ENCODE peak calls at places on chromosomes 4 and X, in seven cellular contexts. I is heart left ventricle, U is transverse colon, P is left ventricle myocardium inferior, T is A549, G is heart right ventricle, X is tibial nerve. Z is an unnamed sample. For H3K9me3, the result is how much of the 10 kb centered on the place peaks cover.

GRCh38 chr4:59247032-59247431 is 1953.1 kb upstream of the ADGRL3 start:
- DNase-seq in I (no peak), U (no peak), P (no peak), T (no peak), G (no peak), X (no peak), Z (no peak)

GRCh38 chr4:10647811-10648210 is 36.8 kb downstream of the CLNK start:
- DNase-seq in I (no peak), U (no peak), P (no peak), T (no peak), G (no peak), X (no peak), Z (no peak)

GRCh38 chr4:3364199-3364598 is 71.4 kb downstream of the RGS12 start:
- DNase-seq in I (peak), U (no peak), P (no peak), T (no peak), G (no peak), X (no peak), Z (peak)

GRCh38 chr4:10746371-10747143 is 62.0 kb upstream of the CLNK start:
- DNase-seq in I (peak), U (no peak), P (no peak), T (no peak), G (no peak), X (no peak), Z (no peak)

GRCh38 chr4:164977243-164978164 is at the start of gene TRIM61:
- DNase-seq in I (peak), U (peak), P (peak), T (no peak), G (peak), X (no peak), Z (peak)

GRCh38 chr4:4542824-4543485 is 1.1 kb upstream of the STX18 start:
- DNase-seq in I (no peak), U (no peak), P (no peak), T (no peak), G (no peak), X (no peak), Z (no peak)

GRCh38 chrX:72545990-72546389 is 26.7 kb downstream of the HDAC8 start:
- DNase-seq in I (no peak), U (peak), P (no peak), T (no peak), G (no peak), X (no peak), Z (no peak)

GRCh38 chr4:76559236-76560071 is 124.4 kb downstream of the SHROOM3 start:
- DNase-seq in I (no peak), U (no peak), P (no peak), T (no peak), G (no peak), X (no peak), Z (no peak)

GRCh38 chrX:111086521-111087127 is 9.4 kb upstream of the PAK3 start:
- DNase-seq in I (no peak), U (no peak), P (no peak), T (no peak), G (no peak), X (no peak), Z (no peak)

GRCh38 chrX:9942086-9942485 is 25.1 kb upstream of the CLDN34 start:
- DNase-seq in I (no peak), U (peak), P (no peak), T (no peak), G (no peak), X (no peak), Z (no peak)

GRCh38 chr4:88623097-88623496 is 30.8 kb downstream of the HERC3 start:
- DNase-seq in I (no peak), U (no peak), P (no peak), T (peak), G (no peak), X (no peak), Z (no peak)

GRCh38 chr4:89657931-89658700 is 178.8 kb downstream of the SNCA start:
- DNase-seq in I (no peak), U (no peak), P (no peak), T (no peak), G (no peak), X (no peak), Z (no peak)

GRCh38 chrX:8981742-8982141 is 52.2 kb downstream of the FAM9B start:
- DNase-seq in I (no peak), U (no peak), P (no peak), T (no peak), G (no peak), X (no peak), Z (no peak)

GRCh38 chr4:15809058-15809457 is 30.9 kb downstream of the CD38 start:
- DNase-seq in I (no peak), U (no peak), P (no peak), T (no peak), G (no peak), X (no peak), Z (no peak)

GRCh38 chr4:167218022-167218608 is 16.2 kb downstream of the SPOCK3 start:
- DNase-seq in I (no peak), U (no peak), P (no peak), T (no peak), G (no peak), X (no peak), Z (peak)

GRCh38 chr4:3827616-3828492 is 61.7 kb downstream of the ADRA2C start:
- DNase-seq in I (peak), U (peak), P (peak), T (peak), G (peak), X (peak), Z (peak)

GRCh38 chrX:118742176-118742575 is 14.8 kb downstream of the IL13RA1 start:
- DNase-seq in I (no peak), U (no peak), P (no peak), T (no peak), G (no peak), X (no peak), Z (no peak)

GRCh38 chrX:7515681-7516413 is 327.1 kb upstream of the VCX start:
- DNase-seq in I (no peak), U (no peak), P (no peak), T (no peak), G (no peak), X (no peak), Z (no peak)

GRCh38 chr4:168560184-168560834 is 63.5 kb downstream of the PALLD start:
- DNase-seq in I (no peak), U (no peak), P (no peak), T (no peak), G (no peak), X (no peak), Z (no peak)

GRCh38 chr4:168557658-168558057 is 60.8 kb downstream of the PALLD start:
- DNase-seq in I (no peak), U (no peak), P (no peak), T (no peak), G (no peak), X (no peak), Z (no peak)

GRCh38 chr4:168555437-168555836 is 58.6 kb downstream of the PALLD start:
- DNase-seq in I (no peak), U (no peak), P (no peak), T (no peak), G (no peak), X (no peak), Z (no peak)

GRCh38 chr4:168560835-168561210 is 64.0 kb downstream of the PALLD start:
- DNase-seq in I (no peak), U (no peak), P (no peak), T (no peak), G (no peak), X (no peak), Z (no peak)

DNA sequence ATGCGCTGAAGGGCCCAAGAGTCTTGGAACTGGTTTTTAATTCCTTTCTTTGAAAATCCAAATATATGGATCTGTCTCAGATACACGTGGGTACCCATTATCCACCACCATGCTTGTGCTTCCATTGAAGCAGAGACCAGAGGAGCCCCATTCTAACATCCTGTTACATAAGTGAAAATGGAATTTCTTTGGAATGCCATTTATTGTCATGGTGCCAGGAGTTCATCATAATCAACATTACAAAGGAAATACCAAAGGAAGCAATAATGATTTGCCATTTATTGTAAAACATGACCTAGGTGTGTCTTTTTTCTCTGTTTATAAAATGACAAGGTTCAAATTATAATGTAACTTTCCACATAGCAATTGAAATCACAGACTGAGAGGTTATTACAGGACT is 61.7 kb downstream of the PALLD start:
- DNase-seq in I (no peak), U (no peak), P (no peak), T (no peak), G (no peak), X (no peak), Z (no peak)
- H3K27ac ChIP-seq in I (no peak), U (no peak), P (peak), T (peak), G (no peak), X (no peak), Z (no peak)

GRCh38 chr4:20075479-20075878 is 176.2 kb upstream of the SLIT2 start:
- DNase-seq in I (no peak), U (no peak), P (no peak), T (no peak), G (no peak), X (no peak), Z (no peak)
- TF ChIP-seq CTCF in I (no peak), U (peak), P (no peak), T (no peak), G (no peak), X (no peak), Z (no peak)

GRCh38 chr4:28675582-28675981 is 1814.9 kb downstream of the STIM2 start:
- DNase-seq in I (no peak), U (no peak), P (no peak), T (no peak), G (no peak), X (no peak), Z (no peak)
- H3K9me3 ChIP-seq in I (under half), U (under half), P (under half), T (under half), G (under half), X (under half), Z (under half)

GRCh38 chrX:14030248-14030592 is 528 bp upstream of the GEMIN8 start:
- DNase-seq in I (no peak), U (no peak), P (no peak), T (no peak), G (no peak), X (no peak), Z (no peak)
- H3K27ac ChIP-seq in I (peak), U (peak), P (peak), T (peak), G (peak), X (peak), Z (peak)

GRCh38 chr4:24516926-24517325 is 67.4 kb downstream of the DHX15 start:
- DNase-seq in I (no peak), U (no peak), P (no peak), T (no peak), G (no peak), X (no peak), Z (no peak)

GRCh38 chr4:24517676-24518075 is 66.7 kb downstream of the DHX15 start:
- DNase-seq in I (no peak), U (no peak), P (no peak), T (no peak), G (no peak), X (no peak), Z (no peak)

GRCh38 chr4:24515698-24516097 is 68.7 kb downstream of the DHX15 start:
- DNase-seq in I (no peak), U (no peak), P (no peak), T (no peak), G (no peak), X (no peak), Z (no peak)

GRCh38 chr4:24513718-24514117 is 70.6 kb downstream of the DHX15 start:
- DNase-seq in I (no peak), U (no peak), P (no peak), T (no peak), G (no peak), X (no peak), Z (no peak)

GRCh38 chr4:24514808-24515207 is 69.5 kb downstream of the DHX15 start:
- DNase-seq in I (no peak), U (no peak), P (no peak), T (peak), G (no peak), X (no peak), Z (no peak)
- TF ChIP-seq CTCF in I (peak), U (no peak), P (peak), T (no peak), G (peak), X (no peak), Z (no peak)

DNA sequence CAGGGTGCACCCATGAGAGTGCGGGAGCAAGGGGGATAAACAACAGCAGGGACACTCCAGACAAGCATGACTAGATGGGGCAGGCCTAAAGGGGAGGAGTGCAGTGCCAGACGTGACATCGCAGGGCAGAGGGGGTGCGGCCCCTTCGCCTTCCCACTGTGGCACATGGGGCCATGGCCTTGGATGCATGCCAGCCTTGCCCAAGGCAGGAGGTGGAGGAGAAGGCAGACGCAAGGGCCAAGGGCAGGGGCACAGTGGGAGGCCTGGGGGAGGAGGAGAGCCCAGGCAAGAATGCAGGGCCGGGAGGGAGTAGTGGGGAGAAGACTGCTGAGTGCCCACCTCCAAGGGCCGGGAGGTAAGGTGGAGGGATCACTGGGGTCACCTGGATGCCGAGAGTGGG is 21.6 kb downstream of the PNMA6E start:
- DNase-seq in I (no peak), U (no peak), P (no peak), T (no peak), G (no peak), X (no peak), Z (no peak)
- H3K9me3 ChIP-seq in I (under half), U (under half), P (under half), T (under half), G (under half), X (under half), Z (under half)

DNA sequence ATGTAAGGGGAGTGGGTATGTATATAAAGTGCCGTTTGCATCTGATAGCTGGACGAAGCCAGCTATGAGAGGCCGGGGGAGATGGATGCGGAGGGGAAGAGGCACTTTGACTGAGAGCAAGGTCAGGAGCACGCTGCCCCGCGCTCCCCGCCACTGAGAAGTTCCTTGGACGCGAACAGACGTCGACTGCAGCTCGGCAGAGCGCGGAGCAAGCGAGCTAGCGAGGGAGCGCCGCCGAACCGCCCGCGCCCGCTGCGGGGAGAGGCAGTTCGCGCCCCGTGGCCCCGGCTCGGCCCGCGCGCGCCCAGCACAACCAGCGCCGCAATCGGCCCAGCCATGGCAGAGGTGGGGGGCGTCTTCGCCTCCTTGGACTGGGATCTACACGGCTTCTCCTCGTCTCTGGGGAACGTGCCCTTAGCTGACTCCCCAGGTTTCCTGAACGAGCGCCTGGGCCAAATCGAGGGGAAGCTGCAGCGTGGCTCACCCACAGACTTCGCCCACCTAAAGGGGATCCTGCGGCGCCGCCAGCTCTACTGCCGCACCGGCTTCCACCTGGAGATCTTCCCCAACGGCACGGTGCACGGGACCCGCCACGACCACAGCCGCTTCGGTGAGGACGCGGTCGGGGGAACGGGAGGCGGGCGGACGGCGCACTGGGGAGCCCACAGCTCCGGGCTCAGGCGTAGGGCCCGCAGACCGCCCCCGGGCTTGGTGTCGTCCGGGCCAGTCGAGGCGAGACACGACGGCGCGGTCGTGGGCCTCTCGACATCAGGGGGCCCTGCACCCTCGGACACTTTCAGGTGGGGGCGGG is at the start of gene FGF16:
- DNase-seq in I (no peak), U (no peak), P (no peak), T (no peak), G (peak), X (no peak), Z (no peak)
- H3K27ac ChIP-seq in I (no peak), U (no peak), P (no peak), T (no peak), G (no peak), X (no peak), Z (no peak)

GRCh38 chr4:46385235-46385634 is 4.7 kb downstream of the GABRA2 start:
- DNase-seq in I (no peak), U (no peak), P (no peak), T (no peak), G (no peak), X (no peak), Z (no peak)

GRCh38 chr4:46387956-46388355 is 2.0 kb downstream of the GABRA2 start:
- DNase-seq in I (no peak), U (no peak), P (no peak), T (no peak), G (no peak), X (no peak), Z (no peak)

GRCh38 chr4:46389301-46389761 is 597 bp downstream of the GABRA2 start:
- DNase-seq in I (no peak), U (peak), P (no peak), T (no peak), G (no peak), X (no peak), Z (no peak)

GRCh38 chr4:46388860-46389259 is 1.1 kb downstream of the GABRA2 start:
- DNase-seq in I (no peak), U (no peak), P (no peak), T (no peak), G (no peak), X (no peak), Z (no peak)

DNA sequence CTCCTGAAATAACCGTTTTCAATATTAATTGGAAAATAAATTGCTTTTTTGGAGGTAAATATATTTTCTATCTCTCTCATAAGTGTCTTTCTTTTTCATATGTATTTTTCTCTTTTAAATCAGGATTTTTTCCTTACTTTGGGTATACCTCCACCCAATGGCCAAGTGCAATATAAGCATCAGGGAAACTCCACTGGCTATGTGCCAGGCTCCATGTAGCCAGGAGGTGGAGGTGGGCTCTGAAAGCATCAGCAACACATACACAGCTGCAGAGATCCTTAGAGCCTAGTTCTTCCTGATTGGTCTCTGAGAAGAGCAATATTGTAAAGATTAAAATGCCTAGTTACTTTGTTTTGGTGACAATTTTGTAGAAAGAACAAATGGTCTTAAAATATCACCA is 3.4 kb downstream of the GABRA2 start:
- DNase-seq in I (no peak), U (no peak), P (no peak), T (no peak), G (no peak), X (no peak), Z (no peak)
- TF ChIP-seq CTCF in I (no peak), U (no peak), P (no peak), T (no peak), G (no peak), X (no peak), Z (no peak)

DNA sequence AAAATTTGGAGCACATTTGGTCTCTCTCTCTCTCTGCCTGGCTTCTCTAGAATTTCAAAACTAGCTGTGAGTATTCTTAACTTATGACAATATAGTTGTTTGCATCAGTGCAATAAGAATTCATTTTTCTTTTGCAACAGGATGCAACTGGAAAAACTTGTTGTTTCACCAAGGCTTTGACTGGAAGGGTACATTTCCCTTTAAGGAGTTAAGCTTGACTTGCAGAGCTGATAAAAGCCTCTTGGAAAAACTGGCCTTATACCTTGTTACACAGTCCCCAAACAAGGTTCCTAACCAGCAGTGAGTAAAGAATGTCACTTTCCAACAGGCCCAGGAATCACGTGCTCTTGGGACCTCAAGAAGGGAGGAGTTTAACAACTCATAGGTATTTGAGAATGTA is 25.9 kb upstream of the ZNF718 start:
- DNase-seq in I (no peak), U (no peak), P (no peak), T (no peak), G (no peak), X (no peak), Z (no peak)
- H3K9me3 ChIP-seq in I (half or more), U (half or more), P (half or more), T (under half), G (half or more), X (half or more), Z (under half)